ENCODE peak calls at places on chromosomes 12 and 14, in seven cellular contexts. One of them, this sample, is unnamed.

GRCh38 chr12:6056406-6057211 is 67.9 kb downstream of the VWF start:
- DNase-seq in hepatocyte: no peak
- DNase-seq in GM23338: peak
- DNase-seq in MM.1S: no peak
- DNase-seq in neural progenitor cell: peak
- DNase-seq in HCT116: peak
- DNase-seq in PC-3: no peak
- DNase-seq in this sample: no peak

GRCh38 chr14:89792489-89793366 is 161.8 kb downstream of the EFCAB11 start:
- DNase-seq in hepatocyte: no peak
- DNase-seq in GM23338: no peak
- DNase-seq in MM.1S: no peak
- DNase-seq in neural progenitor cell: no peak
- DNase-seq in HCT116: no peak
- DNase-seq in PC-3: no peak
- DNase-seq in this sample: peak

GRCh38 chr12:71730936-71731335 is 23.7 kb upstream of the RAB21 start:
- DNase-seq in hepatocyte: no peak
- DNase-seq in GM23338: no peak
- DNase-seq in MM.1S: no peak
- DNase-seq in neural progenitor cell: no peak
- DNase-seq in HCT116: no peak
- DNase-seq in PC-3: peak
- DNase-seq in this sample: no peak

GRCh38 chr14:94738786-94739185 is 31.1 kb downstream of the GSC start:
- DNase-seq in hepatocyte: no peak
- DNase-seq in GM23338: no peak
- DNase-seq in MM.1S: no peak
- DNase-seq in neural progenitor cell: no peak
- DNase-seq in HCT116: no peak
- DNase-seq in PC-3: no peak
- DNase-seq in this sample: peak

GRCh38 chr14:76917759-76918175 is 91.6 kb downstream of the LRRC74A start:
- DNase-seq in hepatocyte: no peak
- DNase-seq in GM23338: no peak
- DNase-seq in MM.1S: no peak
- DNase-seq in neural progenitor cell: no peak
- DNase-seq in HCT116: no peak
- DNase-seq in PC-3: no peak
- DNase-seq in this sample: peak

GRCh38 chr12:64044171-64044570 is 177.9 kb downstream of the KICS2 start:
- DNase-seq in hepatocyte: no peak
- DNase-seq in GM23338: no peak
- DNase-seq in MM.1S: no peak
- DNase-seq in neural progenitor cell: no peak
- DNase-seq in HCT116: no peak
- DNase-seq in PC-3: no peak
- DNase-seq in this sample: no peak

GRCh38 chr12:11763760-11764520 is 114.5 kb downstream of the ETV6 start:
- DNase-seq in hepatocyte: no peak
- DNase-seq in GM23338: no peak
- DNase-seq in MM.1S: no peak
- DNase-seq in neural progenitor cell: no peak
- DNase-seq in HCT116: no peak
- DNase-seq in PC-3: no peak
- DNase-seq in this sample: peak

GRCh38 chr14:98906123-98906995 is 365.6 kb downstream of the BCL11B start:
- DNase-seq in hepatocyte: peak
- DNase-seq in GM23338: no peak
- DNase-seq in MM.1S: no peak
- DNase-seq in neural progenitor cell: peak
- DNase-seq in HCT116: peak
- DNase-seq in PC-3: peak
- DNase-seq in this sample: no peak

GRCh38 chr12:25130741-25131188 is 64.2 kb downstream of the DNAI7 start:
- DNase-seq in hepatocyte: peak
- DNase-seq in GM23338: peak
- DNase-seq in MM.1S: peak
- DNase-seq in neural progenitor cell: peak
- DNase-seq in HCT116: peak
- DNase-seq in PC-3: peak
- DNase-seq in this sample: peak

GRCh38 chr12:53492188-53492587 is 7.1 kb downstream of the MAP3K12 start:
- DNase-seq in hepatocyte: no peak
- DNase-seq in GM23338: peak
- DNase-seq in MM.1S: no peak
- DNase-seq in neural progenitor cell: peak
- DNase-seq in HCT116: no peak
- DNase-seq in PC-3: no peak
- DNase-seq in this sample: no peak

GRCh38 chr14:63875311-63875710 is 22.5 kb downstream of the SYNE2 start:
- DNase-seq in hepatocyte: no peak
- DNase-seq in GM23338: no peak
- DNase-seq in MM.1S: no peak
- DNase-seq in neural progenitor cell: no peak
- DNase-seq in HCT116: no peak
- DNase-seq in PC-3: peak
- DNase-seq in this sample: peak

GRCh38 chr12:42730286-42730685 is 140.7 kb upstream of the PRICKLE1 start:
- DNase-seq in hepatocyte: peak
- DNase-seq in GM23338: no peak
- DNase-seq in MM.1S: no peak
- DNase-seq in neural progenitor cell: no peak
- DNase-seq in HCT116: no peak
- DNase-seq in PC-3: peak
- DNase-seq in this sample: peak

GRCh38 chr14:64232095-64232830 is 61.9 kb downstream of the ESR2 start:
- DNase-seq in hepatocyte: no peak
- DNase-seq in GM23338: no peak
- DNase-seq in MM.1S: no peak
- DNase-seq in neural progenitor cell: no peak
- DNase-seq in HCT116: no peak
- DNase-seq in PC-3: peak
- DNase-seq in this sample: peak

GRCh38 chr12:100651694-100652093 is 78.2 kb downstream of the GAS2L3 start:
- DNase-seq in hepatocyte: no peak
- DNase-seq in GM23338: no peak
- DNase-seq in MM.1S: no peak
- DNase-seq in neural progenitor cell: peak
- DNase-seq in HCT116: no peak
- DNase-seq in PC-3: no peak
- DNase-seq in this sample: no peak

GRCh38 chr14:75917322-75918251 is 64.2 kb downstream of the TGFB3 start:
- DNase-seq in hepatocyte: no peak
- DNase-seq in GM23338: peak
- DNase-seq in MM.1S: no peak
- DNase-seq in neural progenitor cell: peak
- DNase-seq in HCT116: no peak
- DNase-seq in PC-3: no peak
- DNase-seq in this sample: no peak

GRCh38 chr14:75267141-75267601 is 11.5 kb upstream of the FOS start:
- DNase-seq in hepatocyte: peak
- DNase-seq in GM23338: peak
- DNase-seq in MM.1S: no peak
- DNase-seq in neural progenitor cell: no peak
- DNase-seq in HCT116: no peak
- DNase-seq in PC-3: no peak
- DNase-seq in this sample: peak

GRCh38 chr12:30457621-30458289 is 237.9 kb downstream of the IPO8 start:
- DNase-seq in hepatocyte: peak
- DNase-seq in GM23338: peak
- DNase-seq in MM.1S: no peak
- DNase-seq in neural progenitor cell: peak
- DNase-seq in HCT116: peak
- DNase-seq in PC-3: peak
- DNase-seq in this sample: peak

GRCh38 chr12:14665354-14666348 is 30.7 kb downstream of the GUCY2C start:
- DNase-seq in hepatocyte: no peak
- DNase-seq in GM23338: peak
- DNase-seq in MM.1S: no peak
- DNase-seq in neural progenitor cell: peak
- DNase-seq in HCT116: peak
- DNase-seq in PC-3: no peak
- DNase-seq in this sample: no peak

GRCh38 chr12:71556881-71557280 is 106.8 kb downstream of the ZFC3H1 start:
- DNase-seq in hepatocyte: peak
- DNase-seq in GM23338: peak
- DNase-seq in MM.1S: no peak
- DNase-seq in neural progenitor cell: peak
- DNase-seq in HCT116: peak
- DNase-seq in PC-3: peak
- DNase-seq in this sample: peak

GRCh38 chr14:23041729-23042128 is 283 bp upstream of the PSMB11 start:
- DNase-seq in hepatocyte: no peak
- DNase-seq in GM23338: no peak
- DNase-seq in MM.1S: no peak
- DNase-seq in neural progenitor cell: no peak
- DNase-seq in HCT116: no peak
- DNase-seq in PC-3: peak
- DNase-seq in this sample: peak

GRCh38 chr14:24259282-24260025 is 3.5 kb downstream of the TGM1 start:
- DNase-seq in hepatocyte: no peak
- DNase-seq in GM23338: no peak
- DNase-seq in MM.1S: no peak
- DNase-seq in neural progenitor cell: no peak
- DNase-seq in HCT116: no peak
- DNase-seq in PC-3: peak
- DNase-seq in this sample: peak

GRCh38 chr12:95996034-95996658 is at the start of gene HAL:
- DNase-seq in hepatocyte: peak
- DNase-seq in GM23338: no peak
- DNase-seq in MM.1S: no peak
- DNase-seq in neural progenitor cell: no peak
- DNase-seq in HCT116: no peak
- DNase-seq in PC-3: no peak
- DNase-seq in this sample: peak

GRCh38 chr12:4932576-4932975 is 22.9 kb downstream of the KCNA1 start:
- DNase-seq in hepatocyte: no peak
- DNase-seq in GM23338: no peak
- DNase-seq in MM.1S: no peak
- DNase-seq in neural progenitor cell: no peak
- DNase-seq in HCT116: no peak
- DNase-seq in PC-3: no peak
- DNase-seq in this sample: no peak

GRCh38 chr12:4938900-4939299 is 29.2 kb downstream of the KCNA1 start:
- DNase-seq in hepatocyte: no peak
- DNase-seq in GM23338: no peak
- DNase-seq in MM.1S: no peak
- DNase-seq in neural progenitor cell: no peak
- DNase-seq in HCT116: no peak
- DNase-seq in PC-3: no peak
- DNase-seq in this sample: no peak

GRCh38 chr12:4939418-4940023 is 29.8 kb downstream of the KCNA1 start:
- DNase-seq in hepatocyte: no peak
- DNase-seq in GM23338: peak
- DNase-seq in MM.1S: no peak
- DNase-seq in neural progenitor cell: no peak
- DNase-seq in HCT116: no peak
- DNase-seq in PC-3: no peak
- DNase-seq in this sample: no peak

DNA sequence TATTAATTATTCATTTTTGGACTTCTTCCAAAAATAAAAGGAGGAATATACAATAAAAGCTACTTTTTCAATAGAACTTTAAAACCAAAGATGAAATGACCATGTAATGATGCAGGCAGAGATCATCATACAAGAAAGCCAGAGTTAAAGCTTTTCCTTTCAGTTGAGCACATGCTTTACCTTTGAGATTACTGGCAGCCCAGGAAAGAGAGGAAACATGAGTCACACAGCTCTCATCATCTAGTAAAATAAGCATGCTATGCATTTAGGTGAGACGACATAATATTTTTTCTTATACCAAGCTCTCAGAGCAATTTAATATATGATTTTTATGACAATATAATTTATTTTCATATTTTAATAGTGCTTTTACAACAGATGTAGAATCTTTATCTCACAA is 24.9 kb downstream of the KCNA1 start:
- DNase-seq in hepatocyte: no peak
- DNase-seq in GM23338: no peak
- DNase-seq in MM.1S: no peak
- DNase-seq in neural progenitor cell: no peak
- DNase-seq in HCT116: no peak
- DNase-seq in PC-3: peak
- DNase-seq in this sample: peak
- TF ChIP-seq EZH2phosphoT487 in hepatocyte: no peak
- TF ChIP-seq EZH2phosphoT487 in GM23338: no peak
- TF ChIP-seq EZH2phosphoT487 in MM.1S: no peak
- TF ChIP-seq EZH2phosphoT487 in neural progenitor cell: no peak
- TF ChIP-seq EZH2phosphoT487 in HCT116: no peak
- TF ChIP-seq EZH2phosphoT487 in PC-3: no peak
- TF ChIP-seq EZH2phosphoT487 in this sample: no peak

GRCh38 chr14:103713304-103714062 is 1.8 kb downstream of the XRCC3 start:
- DNase-seq in hepatocyte: no peak
- DNase-seq in GM23338: no peak
- DNase-seq in MM.1S: no peak
- DNase-seq in neural progenitor cell: no peak
- DNase-seq in HCT116: no peak
- DNase-seq in PC-3: no peak
- DNase-seq in this sample: peak
- H3K4me3 ChIP-seq in hepatocyte: no peak
- H3K4me3 ChIP-seq in GM23338: peak
- H3K4me3 ChIP-seq in MM.1S: no peak
- H3K4me3 ChIP-seq in neural progenitor cell: no peak
- H3K4me3 ChIP-seq in HCT116: peak
- H3K4me3 ChIP-seq in PC-3: peak
- H3K4me3 ChIP-seq in this sample: no peak

GRCh38 chr12:109716512-109717389 is 3.1 kb downstream of the FAM222A start:
- DNase-seq in hepatocyte: no peak
- DNase-seq in GM23338: no peak
- DNase-seq in MM.1S: no peak
- DNase-seq in neural progenitor cell: no peak
- DNase-seq in HCT116: no peak
- DNase-seq in PC-3: no peak
- DNase-seq in this sample: peak

GRCh38 chr12:109717390-109718357 is 4.0 kb downstream of the FAM222A start:
- DNase-seq in hepatocyte: no peak
- DNase-seq in GM23338: no peak
- DNase-seq in MM.1S: no peak
- DNase-seq in neural progenitor cell: no peak
- DNase-seq in HCT116: no peak
- DNase-seq in PC-3: no peak
- DNase-seq in this sample: no peak

GRCh38 chr12:109719123-109720022 is 5.7 kb downstream of the FAM222A start:
- DNase-seq in hepatocyte: no peak
- DNase-seq in GM23338: peak
- DNase-seq in MM.1S: no peak
- DNase-seq in neural progenitor cell: peak
- DNase-seq in HCT116: no peak
- DNase-seq in PC-3: peak
- DNase-seq in this sample: no peak

GRCh38 chr12:109720152-109720855 is 6.7 kb downstream of the FAM222A start:
- DNase-seq in hepatocyte: no peak
- DNase-seq in GM23338: no peak
- DNase-seq in MM.1S: no peak
- DNase-seq in neural progenitor cell: peak
- DNase-seq in HCT116: no peak
- DNase-seq in PC-3: no peak
- DNase-seq in this sample: no peak

GRCh38 chr12:109718390-109718789 is 4.8 kb downstream of the FAM222A start:
- DNase-seq in hepatocyte: peak
- DNase-seq in GM23338: peak
- DNase-seq in MM.1S: no peak
- DNase-seq in neural progenitor cell: peak
- DNase-seq in HCT116: no peak
- DNase-seq in PC-3: no peak
- DNase-seq in this sample: no peak
- TF ChIP-seq EZH2 in hepatocyte: no peak
- TF ChIP-seq EZH2 in GM23338: no peak
- TF ChIP-seq EZH2 in MM.1S: no peak
- TF ChIP-seq EZH2 in neural progenitor cell: no peak
- TF ChIP-seq EZH2 in HCT116: no peak
- TF ChIP-seq EZH2 in PC-3: no peak
- TF ChIP-seq EZH2 in this sample: no peak

GRCh38 chr14:103448097-103448496 is 62.9 kb downstream of the MARK3 start:
- DNase-seq in hepatocyte: no peak
- DNase-seq in GM23338: no peak
- DNase-seq in MM.1S: no peak
- DNase-seq in neural progenitor cell: no peak
- DNase-seq in HCT116: no peak
- DNase-seq in PC-3: peak
- DNase-seq in this sample: no peak
- TF ChIP-seq EZH2phosphoT487 in hepatocyte: no peak
- TF ChIP-seq EZH2phosphoT487 in GM23338: no peak
- TF ChIP-seq EZH2phosphoT487 in MM.1S: no peak
- TF ChIP-seq EZH2phosphoT487 in neural progenitor cell: no peak
- TF ChIP-seq EZH2phosphoT487 in HCT116: no peak
- TF ChIP-seq EZH2phosphoT487 in PC-3: no peak
- TF ChIP-seq EZH2phosphoT487 in this sample: no peak